ENCODE peak calls at places on chromosome 17, in seven cellular contexts. E, S, R, H, Z, N and P are unnamed samples.

GRCh38 chr17:79126139-79126538 is 51.5 kb downstream of the ENGASE start:
- DNase-seq in E (no peak), S (no peak), R (no peak), H (peak; percentile 3), Z (no peak), N (no peak), P (no peak)

GRCh38 chr17:17086585-17086984 is 44.3 kb downstream of the MPRIP start:
- DNase-seq in E (no peak), S (no peak), R (no peak), H (no peak), Z (no peak), N (no peak), P (no peak)

GRCh38 chr17:32569171-32570080 is 82.6 kb downstream of the CDK5R1 start:
- DNase-seq in E (peak; percentile 12), S (peak; percentile 78), R (no peak), H (peak; percentile 23), Z (no peak), N (no peak), P (no peak)

GRCh38 chr17:8630227-8630801 is at the start of gene MYH10:
- DNase-seq in E (no peak), S (no peak), R (no peak), H (no peak), Z (no peak), N (no peak), P (no peak)

GRCh38 chr17:19996086-19996485 is 13.1 kb upstream of the SPECC1 start:
- DNase-seq in E (no peak), S (no peak), R (no peak), H (no peak), Z (no peak), N (no peak), P (no peak)

GRCh38 chr17:61411114-61411943 is 11.7 kb downstream of the TBX2 start:
- DNase-seq in E (peak; percentile 84), S (peak; percentile 76), R (peak; percentile 60), H (peak; percentile 72), Z (no peak), N (no peak), P (no peak)

GRCh38 chr17:29958947-29959657 is 17.7 kb downstream of the EFCAB5 start:
- DNase-seq in E (peak; percentile 1), S (peak; percentile 88), R (no peak), H (peak; percentile 55), Z (no peak), N (no peak), P (peak; percentile 54)

GRCh38 chr17:52410781-52411180 is 252.3 kb upstream of the CA10 start:
- DNase-seq in E (no peak), S (no peak), R (no peak), H (no peak), Z (no peak), N (no peak), P (no peak)

GRCh38 chr17:82767041-82767754 is 15.3 kb downstream of the TBCD start:
- DNase-seq in E (no peak), S (peak; percentile 67), R (no peak), H (peak; percentile 49), Z (no peak), N (no peak), P (no peak)

GRCh38 chr17:1709971-1710806 is at the start of gene TLCD2:
- DNase-seq in E (peak; percentile 78), S (peak; percentile 87), R (peak; percentile 46), H (peak; percentile 82), Z (no peak), N (no peak), P (peak; percentile 79)

GRCh38 chr17:73650147-73650546 is 5.9 kb upstream of the SDK2 start:
- DNase-seq in E (no peak), S (no peak), R (no peak), H (no peak), Z (no peak), N (no peak), P (no peak)

GRCh38 chr17:27631409-27631755 is 394 bp downstream of the LGALS9 start:
- DNase-seq in E (no peak), S (no peak), R (no peak), H (no peak), Z (no peak), N (no peak), P (no peak)

GRCh38 chr17:39462644-39463375 is 1.5 kb downstream of the CDK12 start:
- DNase-seq in E (no peak), S (peak; percentile 52), R (no peak), H (peak; percentile 25), Z (no peak), N (no peak), P (no peak)

GRCh38 chr17:42296012-42296411 is 7.7 kb downstream of the STAT5A start:
- DNase-seq in E (no peak), S (no peak), R (no peak), H (no peak), Z (no peak), N (no peak), P (no peak)

GRCh38 chr17:80964859-80965580 is 26.6 kb upstream of the CHMP6 start:
- DNase-seq in E (no peak), S (no peak), R (no peak), H (no peak), Z (no peak), N (no peak), P (no peak)

GRCh38 chr17:34667656-34668055 is 88.3 kb downstream of the TMEM132E start:
- DNase-seq in E (no peak), S (no peak), R (no peak), H (no peak), Z (no peak), N (no peak), P (no peak)